ENCODE peak calls at places on chromosome 12, in eight cellular contexts. O, R, P, B, W, A, T and Y are unnamed samples.

GRCh38 chr12:44874981-44875416 is 1.1 kb downstream of the NELL2 start:
- DNase-seq in P (peak; percentile 23), W (no peak), A (peak; percentile 63), R (peak; percentile 1), O (no peak), B (no peak), T (no peak), Y (no peak)

GRCh38 chr12:88628856-88629509 is 48.7 kb upstream of the KITLG start:
- DNase-seq in O (no peak), P (no peak), A (no peak), T (no peak), R (no peak), B (no peak), W (no peak), Y (no peak)

GRCh38 chr12:16019131-16019530 is 108.0 kb downstream of the DERA start:
- DNase-seq in T (no peak), B (no peak), A (no peak), O (no peak), W (no peak), P (no peak), R (no peak), Y (no peak)

GRCh38 chr12:93886533-93887511 is 209.6 kb downstream of the CRADD start:
- DNase-seq in P (no peak), B (no peak), O (peak; percentile 13), W (no peak), A (no peak), R (peak; percentile 50), T (no peak), Y (peak; percentile 51)

GRCh38 chr12:45745861-45746277 is 16.4 kb downstream of the ARID2 start:
- DNase-seq in R (peak; percentile 70), T (no peak), B (no peak), O (no peak), P (no peak), W (no peak), A (peak; percentile 26), Y (no peak)

GRCh38 chr12:42744539-42745156 is 155.1 kb upstream of the PRICKLE1 start:
- DNase-seq in R (peak; percentile 90), A (no peak), W (no peak), B (no peak), O (no peak), P (no peak), T (no peak), Y (no peak)

GRCh38 chr12:93061414-93062099 is 132.5 kb upstream of the EEA1 start:
- DNase-seq in W (no peak), B (peak; percentile 77), T (no peak), A (no peak), R (no peak), O (no peak), P (no peak), Y (no peak)

GRCh38 chr12:79563021-79563739 is 127.6 kb downstream of the PAWR start:
- DNase-seq in W (no peak), O (no peak), R (no peak), A (no peak), T (no peak), B (no peak), P (no peak), Y (no peak)

GRCh38 chr12:67433393-67434175 is 164.4 kb downstream of the CAND1 start:
- DNase-seq in R (no peak), W (no peak), A (no peak), O (no peak), T (no peak), B (no peak), P (no peak), Y (no peak)

GRCh38 chr12:6849976-6850560 is 1.0 kb downstream of the CDCA3 start:
- DNase-seq in P (no peak), A (no peak), T (no peak), W (peak; percentile 7), B (no peak), O (no peak), R (no peak), Y (no peak)

GRCh38 chr12:104519190-104519857 is 62.6 kb downstream of the CHST11 start:
- DNase-seq in W (no peak), T (no peak), B (no peak), P (no peak), R (no peak), A (no peak), O (no peak), Y (no peak)

GRCh38 chr12:130456375-130457199 is 118.9 kb downstream of the PIWIL1 start:
- DNase-seq in W (no peak), B (no peak), O (no peak), P (no peak), T (no peak), R (no peak), A (no peak), Y (no peak)

GRCh38 chr12:47964102-47964723 is 817 bp downstream of the TMEM106C start:
- DNase-seq in O (peak; percentile 66), R (no peak), P (peak; percentile 28), B (no peak), W (peak; percentile 35), T (no peak), A (peak; percentile 60), Y (no peak)

GRCh38 chr12:48180424-48180823 is 3.0 kb upstream of the CCDC184 start:
- DNase-seq in B (no peak), W (no peak), T (no peak), A (no peak), R (no peak), O (no peak), P (no peak), Y (no peak)

GRCh38 chr12:59874781-59875180 is 279.0 kb downstream of the SLC16A7 start:
- DNase-seq in W (no peak), T (no peak), R (no peak), B (no peak), O (no peak), P (no peak), A (peak; percentile 78), Y (no peak)

GRCh38 chr12:100715976-100716657 is 78.5 kb upstream of the ANO4 start:
- DNase-seq in O (no peak), A (peak; percentile 70), R (no peak), W (no peak), P (no peak), B (no peak), T (no peak), Y (no peak)

GRCh38 chr12:100717733-100718067 is 76.9 kb upstream of the ANO4 start:
- DNase-seq in B (no peak), R (peak; percentile 25), O (no peak), P (no peak), A (peak; percentile 18), W (no peak), T (no peak), Y (no peak)

GRCh38 chr12:100718212-100718611 is 76.4 kb upstream of the ANO4 start:
- DNase-seq in P (no peak), R (peak; percentile 29), W (no peak), A (no peak), B (no peak), T (no peak), O (no peak), Y (no peak)

GRCh38 chr12:100716949-100717732 is 77.4 kb upstream of the ANO4 start:
- DNase-seq in T (no peak), W (no peak), A (peak; percentile 66), R (peak; percentile 67), B (no peak), O (no peak), P (peak; percentile 38), Y (no peak)

DNA sequence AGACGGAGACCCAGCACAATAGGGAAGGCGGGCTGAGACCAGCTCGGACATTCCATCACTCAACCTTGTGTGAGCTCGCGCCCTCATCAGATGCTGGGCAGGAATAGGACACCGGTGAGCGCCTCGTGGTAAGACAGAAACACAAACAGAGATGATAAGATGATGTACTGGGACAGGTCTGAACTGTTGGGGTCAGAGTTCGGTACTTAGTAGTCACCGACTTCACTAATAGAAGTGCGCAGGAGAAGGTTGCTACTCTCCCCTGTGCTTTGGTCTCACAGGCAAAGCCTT is 78.0 kb upstream of the ANO4 start:
- DNase-seq in A (peak; percentile 74), T (no peak), R (no peak), O (no peak), W (no peak), P (no peak), B (no peak), Y (no peak)
- H3K4me3 ChIP-seq in A (peak overlapping the region; percentile 71), T (no peak overlapping the region), R (peak overlapping the region; percentile 77), O (peak overlapping the region; percentile 29), W (peak overlapping the region; percentile 38), P (no peak overlapping the region), B (peak overlapping the region; percentile 67), Y (peak overlapping the region; percentile 36)

GRCh38 chr12:52007982-52008510 is 1.3 kb downstream of the TAMALIN start:
- DNase-seq in W (no peak), T (no peak), B (no peak), O (no peak), A (no peak), P (no peak), R (no peak), Y (no peak)

GRCh38 chr12:52010692-52011601 is 4.2 kb downstream of the TAMALIN start:
- DNase-seq in P (no peak), W (no peak), A (no peak), B (no peak), O (no peak), T (no peak), R (no peak), Y (no peak)

GRCh38 chr12:52009081-52009751 is 2.5 kb downstream of the TAMALIN start:
- DNase-seq in R (no peak), W (no peak), B (no peak), P (no peak), T (no peak), O (no peak), A (no peak), Y (no peak)

GRCh38 chr12:52011602-52012214 is 5.0 kb downstream of the TAMALIN start:
- DNase-seq in B (no peak), T (no peak), O (no peak), R (no peak), W (no peak), A (no peak), P (no peak), Y (no peak)

GRCh38 chr12:52010152-52010622 is 3.4 kb downstream of the TAMALIN start:
- DNase-seq in P (peak; percentile 58), B (no peak), R (peak; percentile 88), O (peak; percentile 76), W (peak; percentile 52), A (peak; percentile 86), T (no peak), Y (peak; percentile 81)
- H3K4me3 ChIP-seq in P (no peak overlapping the region), B (peak overlapping the region; percentile 84), R (peak overlapping the region; percentile 43), O (peak overlapping the region; percentile 13), W (peak overlapping the region; percentile 9), A (peak overlapping the region; percentile 40), T (no peak overlapping the region), Y (peak overlapping the region; percentile 43)

GRCh38 chr12:110109837-110110535 is 14.2 kb upstream of the IFT81 start:
- DNase-seq in T (no peak), W (no peak), B (no peak), R (no peak), A (no peak), O (no peak), P (no peak), Y (no peak)
- H3K4me3 ChIP-seq in T (no peak overlapping the region), W (no peak overlapping the region), B (peak overlapping the region; percentile 49), R (peak overlapping the region; percentile 61), A (no peak overlapping the region), O (no peak overlapping the region), P (no peak overlapping the region), Y (peak overlapping the region; percentile 37)

GRCh38 chr12:53660064-53660463 is 15.8 kb downstream of the ATP5MC2 start:
- DNase-seq in B (no peak), O (no peak), P (no peak), T (no peak), A (no peak), W (peak; percentile 16), R (peak; percentile 11), Y (no peak)
- H3K4me3 ChIP-seq in B (peak overlapping the region; percentile 36), O (no peak overlapping the region), P (no peak overlapping the region), T (no peak overlapping the region), A (no peak overlapping the region), W (no peak overlapping the region), R (peak overlapping the region; percentile 55), Y (no peak overlapping the region)

GRCh38 chr12:50296554-50296953 is 13.2 kb upstream of the LIMA1 start:
- DNase-seq in P (no peak), A (no peak), R (no peak), W (no peak), O (no peak), B (no peak), T (no peak), Y (no peak)
- H3K4me3 ChIP-seq in P (no peak overlapping the region), A (no peak overlapping the region), R (no peak overlapping the region), W (no peak overlapping the region), O (no peak overlapping the region), B (no peak overlapping the region), T (no peak overlapping the region), Y (no peak overlapping the region)